ENCODE peak calls at places on chromosomes 2 and 18, in five cellular contexts. One of them, this sample, is unnamed.

GRCh38 chr2:238281826-238282480 is 6.5 kb downstream of the PER2 start:
- DNase-seq in GM12865: no peak
- DNase-seq in AG10803: no peak
- DNase-seq in sigmoid colon: peak; percentile 63
- DNase-seq in PC-9: no peak
- DNase-seq in this sample: no peak

GRCh38 chr18:58570360-58571064 is 58.4 kb downstream of the ALPK2 start:
- DNase-seq in GM12865: no peak
- DNase-seq in AG10803: peak; percentile 32
- DNase-seq in sigmoid colon: no peak
- DNase-seq in PC-9: no peak
- DNase-seq in this sample: no peak

GRCh38 chr18:35141567-35142269 is 99.1 kb upstream of the ZNF397 start:
- DNase-seq in GM12865: peak; percentile 18
- DNase-seq in AG10803: no peak
- DNase-seq in sigmoid colon: no peak
- DNase-seq in PC-9: no peak
- DNase-seq in this sample: no peak

GRCh38 chr18:59567445-59567844 is 129.8 kb downstream of the CCBE1 start:
- DNase-seq in GM12865: no peak
- DNase-seq in AG10803: no peak
- DNase-seq in sigmoid colon: no peak
- DNase-seq in PC-9: no peak
- DNase-seq in this sample: no peak

GRCh38 chr18:22930089-22930713 is 2.9 kb upstream of the RBBP8 start:
- DNase-seq in GM12865: peak; percentile 82
- DNase-seq in AG10803: peak; percentile 61
- DNase-seq in sigmoid colon: peak; percentile 81
- DNase-seq in PC-9: peak; percentile 54
- DNase-seq in this sample: no peak

GRCh38 chr18:13366977-13367892 is 148.7 kb downstream of the LDLRAD4 start:
- DNase-seq in GM12865: no peak
- DNase-seq in AG10803: no peak
- DNase-seq in sigmoid colon: no peak
- DNase-seq in PC-9: no peak
- DNase-seq in this sample: no peak

GRCh38 chr2:149488719-149489440 is 98.7 kb downstream of the MMADHC start:
- DNase-seq in GM12865: no peak
- DNase-seq in AG10803: peak; percentile 13
- DNase-seq in sigmoid colon: no peak
- DNase-seq in PC-9: no peak
- DNase-seq in this sample: no peak

GRCh38 chr18:28905509-28905908 is 728.6 kb upstream of the CDH2 start:
- DNase-seq in GM12865: no peak
- DNase-seq in AG10803: peak; percentile 17
- DNase-seq in sigmoid colon: no peak
- DNase-seq in PC-9: no peak
- DNase-seq in this sample: no peak

GRCh38 chr2:6196461-6196860 is 504.3 kb downstream of the SOX11 start:
- DNase-seq in GM12865: no peak
- DNase-seq in AG10803: no peak
- DNase-seq in sigmoid colon: no peak
- DNase-seq in PC-9: no peak
- DNase-seq in this sample: no peak

GRCh38 chr2:239249048-239249447 is 151.8 kb downstream of the HDAC4 start:
- DNase-seq in GM12865: no peak
- DNase-seq in AG10803: no peak
- DNase-seq in sigmoid colon: peak; percentile 66
- DNase-seq in PC-9: no peak
- DNase-seq in this sample: no peak

GRCh38 chr2:230219419-230220331 is at the start of gene SP110:
- DNase-seq in GM12865: peak; percentile 91
- DNase-seq in AG10803: peak; percentile 85
- DNase-seq in sigmoid colon: peak; percentile 89
- DNase-seq in PC-9: peak; percentile 79
- DNase-seq in this sample: peak; percentile 42

GRCh38 chr2:73907840-73908452 is 15.1 kb downstream of the ACTG2 start:
- DNase-seq in GM12865: peak; percentile 67
- DNase-seq in AG10803: peak; percentile 5
- DNase-seq in sigmoid colon: peak; percentile 69
- DNase-seq in PC-9: peak; percentile 12
- DNase-seq in this sample: peak; percentile 40

GRCh38 chr2:26811791-26812454 is 26.1 kb downstream of the CENPA start:
- DNase-seq in GM12865: no peak
- DNase-seq in AG10803: no peak
- DNase-seq in sigmoid colon: no peak
- DNase-seq in PC-9: no peak
- DNase-seq in this sample: no peak

GRCh38 chr2:74573747-74574562 is 19.4 kb downstream of the DOK1 start:
- DNase-seq in GM12865: peak; percentile 84
- DNase-seq in AG10803: peak; percentile 67
- DNase-seq in sigmoid colon: no peak
- DNase-seq in PC-9: no peak
- DNase-seq in this sample: no peak

GRCh38 chr18:31176531-31176930 is 13.9 kb upstream of the DSC1 start:
- DNase-seq in GM12865: no peak
- DNase-seq in AG10803: no peak
- DNase-seq in sigmoid colon: no peak
- DNase-seq in PC-9: no peak
- DNase-seq in this sample: no peak

GRCh38 chr2:193966590-193966989 is 1690.4 kb upstream of the SLC39A10 start:
- DNase-seq in GM12865: no peak
- DNase-seq in AG10803: peak; percentile 45
- DNase-seq in sigmoid colon: no peak
- DNase-seq in PC-9: peak; percentile 8
- DNase-seq in this sample: peak; percentile 51

GRCh38 chr18:56648307-56648706 is 2.9 kb upstream of the WDR7 start:
- DNase-seq in GM12865: no peak
- DNase-seq in AG10803: no peak
- DNase-seq in sigmoid colon: no peak
- DNase-seq in PC-9: no peak
- DNase-seq in this sample: no peak

GRCh38 chr18:56651771-56652092 is 573 bp downstream of the WDR7 start:
- DNase-seq in GM12865: no peak
- DNase-seq in AG10803: no peak
- DNase-seq in sigmoid colon: no peak
- DNase-seq in PC-9: no peak
- DNase-seq in this sample: no peak

GRCh38 chr18:56650944-56651770 is at the start of gene WDR7:
- DNase-seq in GM12865: peak; percentile 98
- DNase-seq in AG10803: peak; percentile 99
- DNase-seq in sigmoid colon: peak; percentile 99
- DNase-seq in PC-9: peak; percentile 86
- DNase-seq in this sample: peak; percentile 93

GRCh38 chr18:56652802-56653201 is 1.6 kb downstream of the WDR7 start:
- DNase-seq in GM12865: no peak
- DNase-seq in AG10803: no peak
- DNase-seq in sigmoid colon: no peak
- DNase-seq in PC-9: no peak
- DNase-seq in this sample: no peak

DNA sequence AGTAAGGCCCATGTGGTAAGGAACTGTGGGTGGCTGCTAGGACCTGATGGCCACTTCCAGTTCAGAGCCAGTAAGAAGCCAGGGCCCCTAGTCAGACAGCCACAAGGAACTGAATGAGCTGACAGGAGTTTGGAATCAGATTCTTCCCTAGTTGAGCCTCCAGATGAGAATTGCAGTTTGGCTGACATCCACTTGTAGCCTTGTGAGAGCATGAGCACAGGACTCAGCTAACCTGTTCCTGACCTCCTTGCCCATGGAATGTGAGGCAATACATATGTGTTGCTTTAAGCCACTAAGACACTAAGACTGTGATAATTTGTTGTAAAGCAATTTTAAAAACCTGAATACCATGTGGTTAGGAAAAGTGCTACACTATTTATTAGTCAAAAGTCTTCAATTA is 1.1 kb upstream of the WDR7 start:
- DNase-seq in GM12865: no peak
- DNase-seq in AG10803: no peak
- DNase-seq in sigmoid colon: no peak
- DNase-seq in PC-9: no peak
- DNase-seq in this sample: no peak
- H3K4me3 ChIP-seq in GM12865: no peak overlapping the region
- H3K4me3 ChIP-seq in AG10803: no peak overlapping the region
- H3K4me3 ChIP-seq in sigmoid colon: no peak overlapping the region
- H3K4me3 ChIP-seq in PC-9: peak overlapping the region; percentile 80
- H3K4me3 ChIP-seq in this sample: no peak overlapping the region

DNA sequence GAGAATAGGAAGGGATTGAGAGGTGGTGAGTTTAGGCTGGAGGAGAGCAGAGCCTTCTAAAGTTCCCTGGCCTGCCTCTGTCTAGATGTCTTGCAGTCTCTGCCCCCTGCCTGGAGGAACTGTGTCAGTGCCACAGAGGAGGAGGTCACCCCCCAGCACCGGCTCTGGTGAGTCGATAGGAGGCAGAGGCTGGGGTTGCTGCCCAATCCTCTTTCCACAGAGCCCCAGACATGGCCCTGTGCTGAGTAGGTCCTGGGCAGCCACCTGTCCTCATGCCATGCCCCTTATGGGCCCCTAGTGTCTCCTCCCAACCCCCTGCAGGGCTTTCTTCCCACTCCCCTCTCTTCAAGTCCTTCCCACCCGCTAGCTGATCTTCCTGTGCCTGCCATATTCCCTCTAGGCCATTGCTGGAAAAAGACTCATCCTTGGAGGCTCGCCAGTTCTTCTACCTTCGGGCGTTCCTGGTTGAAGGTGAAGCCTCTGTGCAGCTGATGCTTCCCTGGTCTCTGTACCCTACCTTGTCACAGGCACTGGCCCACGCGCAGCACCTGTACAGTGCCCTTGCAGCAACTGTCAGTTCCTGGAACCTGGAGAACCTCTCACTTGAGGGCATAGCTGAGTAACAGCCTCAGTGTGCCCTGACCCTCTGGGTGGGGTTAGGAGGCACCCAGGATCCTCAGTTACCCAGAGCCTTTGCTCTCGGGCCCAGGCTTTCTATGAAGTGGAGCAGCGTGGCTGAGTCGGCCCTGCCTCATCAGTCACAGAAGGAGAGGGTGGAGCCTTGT is 13.2 kb upstream of the SLC4A3 start:
- DNase-seq in GM12865: no peak
- DNase-seq in AG10803: no peak
- DNase-seq in sigmoid colon: peak; percentile 59
- DNase-seq in PC-9: no peak
- DNase-seq in this sample: no peak
- H3K4me3 ChIP-seq in GM12865: no peak overlapping the region
- H3K4me3 ChIP-seq in AG10803: no peak overlapping the region
- H3K4me3 ChIP-seq in sigmoid colon: no peak overlapping the region
- H3K4me3 ChIP-seq in PC-9: no peak overlapping the region
- H3K4me3 ChIP-seq in this sample: no peak overlapping the region

GRCh38 chr2:188786368-188786781 is 187.8 kb upstream of the COL3A1 start:
- DNase-seq in GM12865: no peak
- DNase-seq in AG10803: peak; percentile 86
- DNase-seq in sigmoid colon: peak; percentile 68
- DNase-seq in PC-9: no peak
- DNase-seq in this sample: peak; percentile 73

GRCh38 chr2:188788621-188789020 is 185.6 kb upstream of the COL3A1 start:
- DNase-seq in GM12865: no peak
- DNase-seq in AG10803: peak; percentile 88
- DNase-seq in sigmoid colon: peak; percentile 91
- DNase-seq in PC-9: no peak
- DNase-seq in this sample: no peak

GRCh38 chr2:188787002-188787660 is 187.0 kb upstream of the COL3A1 start:
- DNase-seq in GM12865: no peak
- DNase-seq in AG10803: peak; percentile 88
- DNase-seq in sigmoid colon: no peak
- DNase-seq in PC-9: no peak
- DNase-seq in this sample: peak; percentile 93

GRCh38 chr2:188785515-188785914 is 188.7 kb upstream of the COL3A1 start:
- DNase-seq in GM12865: no peak
- DNase-seq in AG10803: peak; percentile 78
- DNase-seq in sigmoid colon: no peak
- DNase-seq in PC-9: no peak
- DNase-seq in this sample: no peak

DNA sequence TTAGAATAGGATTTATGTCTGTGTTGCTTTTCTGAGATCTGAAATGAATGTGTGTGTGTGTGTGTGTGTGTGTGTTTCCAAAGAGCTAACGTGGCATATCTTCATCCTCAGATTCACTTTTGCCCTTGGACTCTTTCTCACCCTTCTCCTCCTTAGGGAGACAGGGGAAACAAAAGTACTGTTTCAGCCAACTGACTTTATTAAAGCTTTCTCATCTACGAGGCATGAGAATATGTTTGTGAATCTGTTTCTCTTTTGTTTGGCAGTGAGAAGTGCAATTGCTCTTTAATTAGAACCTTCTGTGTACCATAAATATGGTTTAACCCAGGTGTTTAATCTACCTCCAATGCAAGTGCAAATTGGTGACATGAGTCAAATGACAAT is 186.5 kb upstream of the COL3A1 start:
- DNase-seq in GM12865: no peak
- DNase-seq in AG10803: peak; percentile 82
- DNase-seq in sigmoid colon: no peak
- DNase-seq in PC-9: no peak
- DNase-seq in this sample: no peak
- H3K4me3 ChIP-seq in GM12865: no peak overlapping the region
- H3K4me3 ChIP-seq in AG10803: no peak overlapping the region
- H3K4me3 ChIP-seq in sigmoid colon: no peak overlapping the region
- H3K4me3 ChIP-seq in PC-9: no peak overlapping the region
- H3K4me3 ChIP-seq in this sample: no peak overlapping the region

GRCh38 chr2:20011276-20012031 is 1.0 kb downstream of the MATN3 start:
- DNase-seq in GM12865: no peak
- DNase-seq in AG10803: no peak
- DNase-seq in sigmoid colon: no peak
- DNase-seq in PC-9: no peak
- DNase-seq in this sample: no peak

GRCh38 chr2:20015482-20016083 is 3.1 kb upstream of the MATN3 start:
- DNase-seq in GM12865: peak; percentile 45
- DNase-seq in AG10803: peak; percentile 67
- DNase-seq in sigmoid colon: no peak
- DNase-seq in PC-9: no peak
- DNase-seq in this sample: peak; percentile 18

GRCh38 chr2:20012282-20013060 is at the start of gene MATN3:
- DNase-seq in GM12865: no peak
- DNase-seq in AG10803: peak; percentile 53
- DNase-seq in sigmoid colon: peak; percentile 70
- DNase-seq in PC-9: peak; percentile 59
- DNase-seq in this sample: no peak

GRCh38 chr2:20012032-20012281 is 511 bp downstream of the MATN3 start:
- DNase-seq in GM12865: no peak
- DNase-seq in AG10803: no peak
- DNase-seq in sigmoid colon: no peak
- DNase-seq in PC-9: no peak
- DNase-seq in this sample: no peak

GRCh38 chr2:20013061-20013721 is 723 bp upstream of the MATN3 start:
- DNase-seq in GM12865: no peak
- DNase-seq in AG10803: no peak
- DNase-seq in sigmoid colon: no peak
- DNase-seq in PC-9: no peak
- DNase-seq in this sample: no peak
- H3K4me3 ChIP-seq in GM12865: peak overlapping the region; percentile 10
- H3K4me3 ChIP-seq in AG10803: peak overlapping the region; percentile 51
- H3K4me3 ChIP-seq in sigmoid colon: peak overlapping the region; percentile 30
- H3K4me3 ChIP-seq in PC-9: peak overlapping the region; percentile 51
- H3K4me3 ChIP-seq in this sample: peak overlapping the region; percentile 35